ENCODE peak calls at places on chromosomes 4 and X, in six cellular contexts. M is neuronal stem cell, I is mesenchymal stem cell, T is mesendoderm, O is IMR-90, D is H1. H is an unnamed sample.

GRCh38 chrX:71634366-71634765 is 16.1 kb upstream of the CXCR3 start:
- DNase-seq in M (no peak), I (no peak), T (no peak), O (no peak), D (no peak), H (no peak)

GRCh38 chr4:76600447-76600846 is 165.4 kb downstream of the SHROOM3 start:
- DNase-seq in M (no peak), I (no peak), T (no peak), O (no peak), D (no peak), H (peak; percentile 62)

GRCh38 chr4:3421470-3421869 is 20.3 kb upstream of the HGFAC start:
- DNase-seq in M (no peak), I (no peak), T (no peak), O (no peak), D (no peak), H (no peak)

GRCh38 chr4:144611850-144612249 is 34.1 kb upstream of the HHIP start:
- DNase-seq in M (no peak), I (peak; percentile 23), T (peak; percentile 61), O (peak; percentile 11), D (peak; percentile 52), H (peak; percentile 6)

GRCh38 chr4:99824070-99824599 is 7.5 kb downstream of the DAPP1 start:
- DNase-seq in M (no peak), I (no peak), T (no peak), O (no peak), D (no peak), H (no peak)

GRCh38 chr4:98474408-98474844 is 184.0 kb downstream of the TSPAN5 start:
- DNase-seq in M (no peak), I (peak; percentile 68), T (no peak), O (peak; percentile 85), D (no peak), H (no peak)

GRCh38 chr4:2281575-2282343 is 19.9 kb upstream of the MXD4 start:
- DNase-seq in M (no peak), I (no peak), T (no peak), O (no peak), D (no peak), H (no peak)

GRCh38 chr4:167136270-167136669 is 98.0 kb downstream of the SPOCK3 start:
- DNase-seq in M (no peak), I (no peak), T (no peak), O (no peak), D (no peak), H (no peak)

GRCh38 chrX:155225774-155226173 is 9.5 kb downstream of the VBP1 start:
- DNase-seq in M (no peak), I (no peak), T (no peak), O (no peak), D (no peak), H (no peak)

GRCh38 chr4:91064157-91064853 is 937.1 kb downstream of the CCSER1 start:
- DNase-seq in M (peak; percentile 42), I (peak; percentile 80), T (peak; percentile 93), O (no peak), D (peak; percentile 47), H (peak; percentile 9)

GRCh38 chr4:54004463-54004862 is 59.9 kb downstream of the CHIC2 start:
- DNase-seq in M (no peak), I (no peak), T (no peak), O (peak; percentile 25), D (no peak), H (no peak)

GRCh38 chrX:121179972-121180371 is 132.6 kb downstream of the GLUD2 start:
- DNase-seq in M (no peak), I (no peak), T (no peak), O (no peak), D (no peak), H (no peak)

GRCh38 chrX:318068-318738 is 393 bp downstream of the GTPBP6 start:
- DNase-seq in M (peak; percentile 99), I (peak; percentile 99), T (peak; percentile 100), O (peak; percentile 97), D (peak; percentile 99), H (peak; percentile 99)

GRCh38 chr4:53119685-53120084 is 246.2 kb downstream of the SCFD2 start:
- DNase-seq in M (peak; percentile 43), I (peak; percentile 88), T (peak; percentile 97), O (peak; percentile 75), D (no peak), H (peak; percentile 76)

GRCh38 chr4:128823025-128823661 is 13.6 kb downstream of the JADE1 start:
- DNase-seq in M (no peak), I (peak; percentile 84), T (no peak), O (peak; percentile 98), D (no peak), H (peak; percentile 71)

GRCh38 chrX:123476636-123477219 is 256.1 kb downstream of the THOC2 start:
- DNase-seq in M (no peak), I (no peak), T (peak; percentile 31), O (no peak), D (no peak), H (no peak)

GRCh38 chrX:8037593-8038348 is 110.6 kb upstream of the PNPLA4 start:
- DNase-seq in M (no peak), I (peak; percentile 33), T (peak; percentile 23), O (no peak), D (no peak), H (no peak)

GRCh38 chrX:13762015-13762414 is 27.5 kb downstream of the OFD1 start:
- DNase-seq in M (no peak), I (no peak), T (peak; percentile 22), O (no peak), D (no peak), H (no peak)

GRCh38 chr4:52329894-52330293 is 278.8 kb downstream of the SPATA18 start:
- DNase-seq in M (no peak), I (no peak), T (no peak), O (no peak), D (no peak), H (no peak)

GRCh38 chrX:39196192-39197102 is 395.2 kb downstream of the MID1IP1 start:
- DNase-seq in M (no peak), I (peak; percentile 70), T (no peak), O (peak; percentile 2), D (no peak), H (peak; percentile 22)

GRCh38 chr4:146336413-146336807 is 122.1 kb downstream of the REELD1 start:
- DNase-seq in M (no peak), I (no peak), T (no peak), O (peak; percentile 71), D (no peak), H (peak; percentile 21)

GRCh38 chrX:154486052-154486395 is 391 bp downstream of the UBL4A start:
- DNase-seq in M (no peak), I (no peak), T (peak; percentile 6), O (no peak), D (peak; percentile 53), H (no peak)

GRCh38 chrX:132482632-132483031 is 6.2 kb downstream of the MBNL3 start:
- DNase-seq in M (no peak), I (no peak), T (no peak), O (no peak), D (no peak), H (no peak)

GRCh38 chrX:132481449-132481848 is 7.4 kb downstream of the MBNL3 start:
- DNase-seq in M (no peak), I (no peak), T (no peak), O (no peak), D (no peak), H (no peak)

GRCh38 chrX:132483523-132483922 is 5.3 kb downstream of the MBNL3 start:
- DNase-seq in M (no peak), I (no peak), T (no peak), O (no peak), D (no peak), H (no peak)

GRCh38 chrX:132483951-132484350 is 4.9 kb downstream of the MBNL3 start:
- DNase-seq in M (no peak), I (no peak), T (no peak), O (no peak), D (no peak), H (no peak)

GRCh38 chrX:132480581-132481203 is 8.1 kb downstream of the MBNL3 start:
- DNase-seq in M (no peak), I (peak; percentile 85), T (peak; percentile 7), O (peak; percentile 20), D (no peak), H (peak; percentile 50)
- H4K8ac ChIP-seq in M (no peak overlapping the region), I (no peak overlapping the region), T (no peak overlapping the region), O (no peak overlapping the region), D (no peak overlapping the region), H (no peak overlapping the region)

GRCh38 chrX:107627792-107628661 is at the start of gene PRPS1:
- DNase-seq in M (peak; percentile 85), I (peak; percentile 96), T (peak; percentile 98), O (peak; percentile 95), D (peak; percentile 77), H (peak; percentile 87)
- H2AK5ac ChIP-seq in M (no peak within 1 kb of the TSS), I (no peak within 1 kb of the TSS), T (no peak within 1 kb of the TSS), O (no peak within 1 kb of the TSS), D (no peak within 1 kb of the TSS), H (no peak within 1 kb of the TSS)

DNA sequence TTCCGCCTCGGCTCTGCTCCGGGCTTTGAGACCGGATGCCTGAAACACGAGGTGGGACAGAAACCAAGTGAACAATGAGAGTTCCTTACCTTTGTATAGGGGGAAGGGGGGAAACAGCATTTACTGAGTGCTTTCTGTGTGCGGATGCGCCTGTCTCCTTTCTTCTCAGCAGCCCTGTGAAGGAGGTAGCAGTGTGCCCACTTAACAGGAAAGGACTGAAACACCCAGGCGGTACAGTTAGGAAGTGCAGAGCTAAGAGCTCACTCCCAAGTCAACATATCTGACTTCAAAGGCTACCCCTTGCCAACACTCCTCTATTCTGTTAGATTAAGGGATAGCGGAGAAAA is 43.1 kb upstream of the TMSB15B start:
- DNase-seq in M (no peak), I (peak; percentile 54), T (no peak), O (peak; percentile 51), D (no peak), H (no peak)
- H3K4me3 ChIP-seq in M (peak overlapping the region; percentile 61), I (peak overlapping the region; percentile 67), T (peak overlapping the region; percentile 56), O (peak overlapping the region; percentile 63), D (peak overlapping the region; percentile 77), H (peak overlapping the region; percentile 70)

DNA sequence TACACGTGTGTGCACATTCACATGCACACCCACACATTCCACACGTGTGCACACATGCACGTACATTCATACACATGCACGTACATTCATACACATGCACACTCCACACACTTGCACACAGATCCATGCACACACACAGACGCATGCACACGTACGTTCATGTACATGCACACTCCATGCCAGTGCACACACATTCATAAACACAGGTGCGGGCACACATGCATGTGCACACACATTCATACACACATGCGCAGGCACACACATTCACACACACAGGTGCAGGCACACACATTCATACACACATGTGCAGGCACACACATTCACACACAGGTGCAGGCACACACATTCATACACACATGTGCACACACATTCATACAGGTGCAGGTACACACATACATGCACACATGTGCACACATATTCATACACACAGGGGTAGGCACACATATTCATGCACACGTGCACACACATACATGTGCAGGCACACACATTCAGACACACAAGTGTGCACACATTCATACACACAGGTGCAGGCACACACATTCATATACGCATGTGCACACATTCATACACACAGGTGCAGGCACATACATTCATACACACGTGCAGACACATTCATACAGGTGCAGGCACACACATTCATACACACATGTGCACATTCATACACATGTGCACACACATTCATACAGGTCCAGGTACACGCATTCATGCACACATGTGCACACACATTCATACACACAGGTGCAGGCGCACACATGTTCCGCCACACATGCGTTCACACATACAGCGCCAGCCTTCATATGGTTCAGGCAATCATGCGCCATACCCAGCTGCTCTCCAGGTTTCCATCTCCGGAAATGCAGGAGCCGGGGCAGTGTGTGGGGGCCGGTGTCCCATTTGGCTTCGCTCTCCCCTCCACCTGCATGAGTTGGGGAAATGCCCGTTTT is 124.8 kb downstream of the HMX1 start:
- DNase-seq in M (no peak), I (no peak), T (no peak), O (no peak), D (peak; percentile 17), H (no peak)
- H4K8ac ChIP-seq in M (no peak overlapping the region), I (no peak overlapping the region), T (no peak overlapping the region), O (no peak overlapping the region), D (peak overlapping the region; percentile 31), H (no peak overlapping the region)

GRCh38 chrX:15908891-15909290 is 54.3 kb upstream of the AP1S2 start:
- DNase-seq in M (no peak), I (no peak), T (no peak), O (no peak), D (no peak), H (no peak)
- H2AK5ac ChIP-seq in M (no peak overlapping the region), I (no peak overlapping the region), T (no peak overlapping the region), O (peak overlapping the region; percentile 14), D (peak overlapping the region; percentile 75), H (no peak overlapping the region)